ENCODE peak calls at places on chromosome 3, in six cellular contexts. One of them, this sample, is unnamed.

GRCh38 chr3:131025500-131025899 is 1.1 kb downstream of the ASTE1 start:
- DNase-seq in mesendoderm: no peak
- DNase-seq in lower lobe of right lung: no peak
- DNase-seq in transverse colon: no peak
- DNase-seq in CD4-positive, alpha-beta memory T cell: no peak
- DNase-seq in A549: no peak
- DNase-seq in this sample: no peak

GRCh38 chr3:14532691-14533456 is 7.3 kb downstream of the GRIP2 start:
- DNase-seq in lower lobe of right lung: no peak
- DNase-seq in mesendoderm: peak; percentile 90
- DNase-seq in A549: no peak
- DNase-seq in CD4-positive, alpha-beta memory T cell: no peak
- DNase-seq in transverse colon: peak; percentile 78
- DNase-seq in this sample: peak; percentile 82

GRCh38 chr3:118932822-118933558 is 101.7 kb downstream of the IGSF11 start:
- DNase-seq in A549: no peak
- DNase-seq in mesendoderm: no peak
- DNase-seq in CD4-positive, alpha-beta memory T cell: no peak
- DNase-seq in transverse colon: no peak
- DNase-seq in lower lobe of right lung: peak; percentile 51
- DNase-seq in this sample: no peak

GRCh38 chr3:150722267-150722666 is 18.5 kb upstream of the ERICH6 start:
- DNase-seq in mesendoderm: no peak
- DNase-seq in CD4-positive, alpha-beta memory T cell: no peak
- DNase-seq in lower lobe of right lung: no peak
- DNase-seq in A549: no peak
- DNase-seq in transverse colon: no peak
- DNase-seq in this sample: no peak

GRCh38 chr3:105951043-105951442 is 82.2 kb upstream of the CBLB start:
- DNase-seq in CD4-positive, alpha-beta memory T cell: no peak
- DNase-seq in lower lobe of right lung: no peak
- DNase-seq in A549: no peak
- DNase-seq in transverse colon: no peak
- DNase-seq in mesendoderm: no peak
- DNase-seq in this sample: no peak

GRCh38 chr3:122458992-122459391 is 43.1 kb upstream of the WDR5B start:
- DNase-seq in CD4-positive, alpha-beta memory T cell: no peak
- DNase-seq in mesendoderm: peak; percentile 44
- DNase-seq in lower lobe of right lung: no peak
- DNase-seq in transverse colon: no peak
- DNase-seq in A549: peak; percentile 62
- DNase-seq in this sample: no peak

GRCh38 chr3:168086541-168087260 is 9.0 kb downstream of the GOLIM4 start:
- DNase-seq in transverse colon: no peak
- DNase-seq in mesendoderm: no peak
- DNase-seq in A549: no peak
- DNase-seq in lower lobe of right lung: no peak
- DNase-seq in CD4-positive, alpha-beta memory T cell: no peak
- DNase-seq in this sample: no peak

GRCh38 chr3:29977360-29977759 is 629.0 kb upstream of the TGFBR2 start:
- DNase-seq in transverse colon: no peak
- DNase-seq in CD4-positive, alpha-beta memory T cell: no peak
- DNase-seq in lower lobe of right lung: no peak
- DNase-seq in mesendoderm: no peak
- DNase-seq in A549: no peak
- DNase-seq in this sample: no peak

GRCh38 chr3:188729422-188729821 is 442.3 kb upstream of the TPRG1 start:
- DNase-seq in A549: no peak
- DNase-seq in lower lobe of right lung: no peak
- DNase-seq in CD4-positive, alpha-beta memory T cell: no peak
- DNase-seq in transverse colon: no peak
- DNase-seq in mesendoderm: no peak
- DNase-seq in this sample: no peak

GRCh38 chr3:49353022-49353421 is 5.1 kb downstream of the GPX1 start:
- DNase-seq in CD4-positive, alpha-beta memory T cell: no peak
- DNase-seq in A549: no peak
- DNase-seq in transverse colon: no peak
- DNase-seq in mesendoderm: no peak
- DNase-seq in lower lobe of right lung: no peak
- DNase-seq in this sample: no peak
- H3K4me3 ChIP-seq in CD4-positive, alpha-beta memory T cell: no peak overlapping the region
- H3K4me3 ChIP-seq in A549: no peak overlapping the region
- H3K4me3 ChIP-seq in transverse colon: no peak overlapping the region
- H3K4me3 ChIP-seq in mesendoderm: no peak overlapping the region
- H3K4me3 ChIP-seq in lower lobe of right lung: no peak overlapping the region
- H3K4me3 ChIP-seq in this sample: no peak overlapping the region

DNA sequence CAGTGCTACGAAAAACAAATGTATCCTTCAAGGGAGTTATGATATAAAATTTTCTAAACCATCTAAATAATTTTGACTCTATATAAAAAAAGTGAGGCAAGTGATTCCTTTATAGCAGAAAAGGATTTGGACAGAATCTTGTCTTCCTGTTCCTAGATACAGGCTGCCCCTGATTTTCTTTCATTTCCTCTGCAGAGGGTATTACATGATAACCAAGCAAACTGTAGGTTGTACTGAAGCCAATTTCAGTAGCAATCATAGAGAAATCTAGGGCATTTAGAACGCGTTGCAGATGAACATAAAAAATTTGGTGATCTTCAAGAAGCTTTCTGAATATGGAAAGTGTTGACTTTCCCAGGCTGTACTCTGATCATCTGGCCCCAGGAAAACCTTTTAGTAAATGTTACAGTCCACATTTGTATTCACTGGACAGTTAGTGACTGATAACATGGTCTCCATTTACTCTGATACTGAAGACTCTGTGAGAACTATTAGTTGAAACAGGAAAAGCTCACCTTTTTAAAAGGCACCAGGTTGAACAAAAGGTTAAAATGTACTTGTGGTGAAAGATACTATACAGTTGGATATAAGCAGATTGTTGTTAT is 9.1 kb upstream of the UTS2B start:
- DNase-seq in transverse colon: no peak
- DNase-seq in A549: no peak
- DNase-seq in CD4-positive, alpha-beta memory T cell: no peak
- DNase-seq in mesendoderm: no peak
- DNase-seq in lower lobe of right lung: no peak
- DNase-seq in this sample: no peak
- H3K27ac ChIP-seq in transverse colon: no peak overlapping the region
- H3K27ac ChIP-seq in A549: no peak overlapping the region
- H3K27ac ChIP-seq in CD4-positive, alpha-beta memory T cell: no peak overlapping the region
- H3K27ac ChIP-seq in mesendoderm: no peak overlapping the region
- H3K27ac ChIP-seq in lower lobe of right lung: no peak overlapping the region
- H3K27ac ChIP-seq in this sample: no peak overlapping the region

DNA sequence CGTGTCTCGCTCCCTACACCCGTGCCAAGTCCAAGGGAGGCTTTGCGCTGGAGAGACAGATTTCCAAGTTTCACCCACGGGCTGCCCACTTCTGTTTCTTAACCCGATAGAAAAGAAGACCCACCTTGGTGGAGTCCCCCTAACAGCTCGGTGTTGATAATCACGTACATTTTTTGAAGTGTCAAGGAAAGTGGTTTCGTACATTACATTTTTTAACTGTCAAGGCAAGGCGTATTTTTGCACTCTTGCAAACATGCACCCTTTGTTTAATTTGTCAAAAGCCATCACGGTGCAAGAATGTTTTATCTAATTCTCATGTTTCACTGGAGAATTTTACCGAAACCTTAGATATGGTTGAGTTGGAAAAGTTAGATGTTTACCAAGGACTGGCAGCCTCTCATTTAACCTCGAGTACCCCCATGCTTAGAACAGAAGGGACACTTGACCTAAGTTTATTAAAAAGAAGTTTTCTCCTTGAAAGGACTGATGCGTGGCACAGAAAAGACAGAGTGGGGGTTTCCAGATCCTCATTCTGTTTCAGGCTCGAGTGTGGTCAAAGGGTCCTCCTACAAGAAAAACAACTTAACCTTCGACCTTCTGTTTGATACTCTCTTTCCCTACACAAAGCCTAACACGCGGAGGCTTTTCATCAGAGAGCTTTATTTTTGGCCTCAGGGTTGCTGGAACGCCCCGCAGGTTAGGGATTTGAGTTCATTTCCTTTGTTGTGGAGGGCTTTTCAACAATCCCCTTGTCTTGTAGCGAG is 882 bp downstream of the GXYLT2 start:
- DNase-seq in A549: no peak
- DNase-seq in transverse colon: peak; percentile 39
- DNase-seq in CD4-positive, alpha-beta memory T cell: no peak
- DNase-seq in lower lobe of right lung: no peak
- DNase-seq in mesendoderm: peak; percentile 65
- DNase-seq in this sample: peak; percentile 38
- H3K4me3 ChIP-seq in A549: peak overlapping the region; percentile 71
- H3K4me3 ChIP-seq in transverse colon: peak overlapping the region; percentile 49
- H3K4me3 ChIP-seq in CD4-positive, alpha-beta memory T cell: no peak overlapping the region
- H3K4me3 ChIP-seq in lower lobe of right lung: peak overlapping the region; percentile 49
- H3K4me3 ChIP-seq in mesendoderm: peak overlapping the region; percentile 48
- H3K4me3 ChIP-seq in this sample: peak overlapping the region; percentile 22

GRCh38 chr3:100022506-100022905 is 91.8 kb downstream of the FILIP1L start:
- DNase-seq in transverse colon: no peak
- DNase-seq in CD4-positive, alpha-beta memory T cell: no peak
- DNase-seq in lower lobe of right lung: no peak
- DNase-seq in A549: no peak
- DNase-seq in mesendoderm: no peak
- DNase-seq in this sample: no peak
- H3K27ac ChIP-seq in transverse colon: no peak overlapping the region
- H3K27ac ChIP-seq in CD4-positive, alpha-beta memory T cell: no peak overlapping the region
- H3K27ac ChIP-seq in lower lobe of right lung: no peak overlapping the region
- H3K27ac ChIP-seq in A549: no peak overlapping the region
- H3K27ac ChIP-seq in mesendoderm: no peak overlapping the region
- H3K27ac ChIP-seq in this sample: no peak overlapping the region

DNA sequence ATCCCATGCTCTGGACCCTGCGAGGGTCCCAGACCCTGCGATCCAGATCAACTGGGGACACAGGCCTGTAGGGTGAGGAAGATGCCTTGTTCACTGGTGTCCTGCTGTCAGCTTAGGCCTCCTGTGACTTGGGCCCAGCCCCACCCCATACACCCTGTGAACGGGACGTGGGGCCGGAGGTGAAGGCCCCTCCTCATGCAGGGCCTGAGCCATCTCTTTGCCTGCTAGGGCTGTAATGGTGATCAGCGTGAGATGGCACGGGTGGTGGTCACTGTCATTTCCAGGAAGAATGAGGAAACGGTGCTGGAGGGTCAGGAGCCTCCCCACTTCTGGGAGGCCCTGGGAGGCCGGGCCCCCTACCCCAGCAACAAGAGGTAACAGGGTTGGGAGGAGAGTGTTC is 12.4 kb downstream of the VILL start:
- DNase-seq in A549: no peak
- DNase-seq in transverse colon: peak; percentile 8
- DNase-seq in CD4-positive, alpha-beta memory T cell: peak; percentile 10
- DNase-seq in lower lobe of right lung: no peak
- DNase-seq in mesendoderm: no peak
- DNase-seq in this sample: no peak
- H3K4me3 ChIP-seq in A549: no peak overlapping the region
- H3K4me3 ChIP-seq in transverse colon: no peak overlapping the region
- H3K4me3 ChIP-seq in CD4-positive, alpha-beta memory T cell: no peak overlapping the region
- H3K4me3 ChIP-seq in lower lobe of right lung: no peak overlapping the region
- H3K4me3 ChIP-seq in mesendoderm: no peak overlapping the region
- H3K4me3 ChIP-seq in this sample: no peak overlapping the region

GRCh38 chr3:184899953-184900595 is 88.1 kb downstream of the VPS8 start:
- DNase-seq in transverse colon: no peak
- DNase-seq in lower lobe of right lung: no peak
- DNase-seq in mesendoderm: peak; percentile 57
- DNase-seq in CD4-positive, alpha-beta memory T cell: no peak
- DNase-seq in A549: no peak
- DNase-seq in this sample: no peak
- H3K27ac ChIP-seq in transverse colon: no peak overlapping the region
- H3K27ac ChIP-seq in lower lobe of right lung: no peak overlapping the region
- H3K27ac ChIP-seq in mesendoderm: no peak overlapping the region
- H3K27ac ChIP-seq in CD4-positive, alpha-beta memory T cell: no peak overlapping the region
- H3K27ac ChIP-seq in A549: no peak overlapping the region
- H3K27ac ChIP-seq in this sample: no peak overlapping the region

GRCh38 chr3:5191555-5192304 is 4.2 kb downstream of the EDEM1 start:
- DNase-seq in mesendoderm: no peak
- DNase-seq in lower lobe of right lung: no peak
- DNase-seq in transverse colon: no peak
- DNase-seq in A549: no peak
- DNase-seq in CD4-positive, alpha-beta memory T cell: no peak
- DNase-seq in this sample: no peak

GRCh38 chr3:5194801-5195509 is 7.4 kb downstream of the EDEM1 start:
- DNase-seq in transverse colon: no peak
- DNase-seq in CD4-positive, alpha-beta memory T cell: peak; percentile 87
- DNase-seq in lower lobe of right lung: no peak
- DNase-seq in mesendoderm: peak; percentile 77
- DNase-seq in A549: peak; percentile 71
- DNase-seq in this sample: no peak

GRCh38 chr3:5194341-5194740 is 6.8 kb downstream of the EDEM1 start:
- DNase-seq in A549: no peak
- DNase-seq in CD4-positive, alpha-beta memory T cell: no peak
- DNase-seq in transverse colon: no peak
- DNase-seq in mesendoderm: no peak
- DNase-seq in lower lobe of right lung: no peak
- DNase-seq in this sample: no peak

GRCh38 chr3:5190147-5190791 is 2.8 kb downstream of the EDEM1 start:
- DNase-seq in mesendoderm: no peak
- DNase-seq in lower lobe of right lung: no peak
- DNase-seq in A549: no peak
- DNase-seq in transverse colon: no peak
- DNase-seq in CD4-positive, alpha-beta memory T cell: no peak
- DNase-seq in this sample: no peak

GRCh38 chr3:5192568-5193319 is 5.2 kb downstream of the EDEM1 start:
- DNase-seq in lower lobe of right lung: no peak
- DNase-seq in mesendoderm: no peak
- DNase-seq in transverse colon: no peak
- DNase-seq in CD4-positive, alpha-beta memory T cell: peak; percentile 67
- DNase-seq in A549: no peak
- DNase-seq in this sample: no peak
- H3K4me3 ChIP-seq in lower lobe of right lung: no peak overlapping the region
- H3K4me3 ChIP-seq in mesendoderm: no peak overlapping the region
- H3K4me3 ChIP-seq in transverse colon: no peak overlapping the region
- H3K4me3 ChIP-seq in CD4-positive, alpha-beta memory T cell: no peak overlapping the region
- H3K4me3 ChIP-seq in A549: no peak overlapping the region
- H3K4me3 ChIP-seq in this sample: no peak overlapping the region

GRCh38 chr3:186679151-186679550 is 13.3 kb downstream of the HRG start:
- DNase-seq in CD4-positive, alpha-beta memory T cell: no peak
- DNase-seq in transverse colon: no peak
- DNase-seq in mesendoderm: no peak
- DNase-seq in A549: no peak
- DNase-seq in lower lobe of right lung: no peak
- DNase-seq in this sample: no peak

GRCh38 chr3:186683996-186684395 is 18.2 kb downstream of the HRG start:
- DNase-seq in transverse colon: no peak
- DNase-seq in mesendoderm: peak; percentile 47
- DNase-seq in A549: no peak
- DNase-seq in CD4-positive, alpha-beta memory T cell: no peak
- DNase-seq in lower lobe of right lung: no peak
- DNase-seq in this sample: no peak

GRCh38 chr3:186678604-186679003 is 12.8 kb downstream of the HRG start:
- DNase-seq in mesendoderm: no peak
- DNase-seq in A549: no peak
- DNase-seq in lower lobe of right lung: no peak
- DNase-seq in transverse colon: no peak
- DNase-seq in CD4-positive, alpha-beta memory T cell: no peak
- DNase-seq in this sample: no peak

GRCh38 chr3:186682734-186683133 is 16.9 kb downstream of the HRG start:
- DNase-seq in mesendoderm: no peak
- DNase-seq in lower lobe of right lung: no peak
- DNase-seq in CD4-positive, alpha-beta memory T cell: no peak
- DNase-seq in transverse colon: no peak
- DNase-seq in A549: no peak
- DNase-seq in this sample: no peak

DNA sequence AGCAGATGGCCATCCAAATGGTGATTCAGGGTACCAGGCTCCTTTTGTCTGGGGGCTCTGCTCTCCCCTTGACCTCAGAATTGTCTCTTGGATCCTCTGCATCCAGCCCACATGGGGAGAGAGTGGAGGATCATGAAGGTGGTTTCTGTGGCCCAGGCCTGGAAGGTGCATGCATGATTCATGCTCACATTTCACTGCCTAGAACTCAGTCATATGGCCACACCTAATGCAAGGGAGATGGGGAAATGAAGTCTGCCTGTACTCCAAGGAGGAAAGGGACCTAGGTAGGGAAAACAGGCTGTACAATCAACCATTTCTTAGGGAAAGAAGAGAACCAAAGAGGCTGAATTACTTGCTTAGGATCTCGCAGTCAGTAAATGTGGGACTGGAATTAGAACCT is 15.1 kb downstream of the HRG start:
- DNase-seq in CD4-positive, alpha-beta memory T cell: no peak
- DNase-seq in lower lobe of right lung: no peak
- DNase-seq in A549: no peak
- DNase-seq in transverse colon: no peak
- DNase-seq in mesendoderm: no peak
- DNase-seq in this sample: no peak
- H3K27ac ChIP-seq in CD4-positive, alpha-beta memory T cell: no peak overlapping the region
- H3K27ac ChIP-seq in lower lobe of right lung: no peak overlapping the region
- H3K27ac ChIP-seq in A549: no peak overlapping the region
- H3K27ac ChIP-seq in transverse colon: no peak overlapping the region
- H3K27ac ChIP-seq in mesendoderm: no peak overlapping the region
- H3K27ac ChIP-seq in this sample: no peak overlapping the region

This sample was measured in colonic mucosa.